ENCODE peak calls at places on chromosomes 3 and 15, in six cellular contexts. K is RPMI7951, J is globus pallidus, N is HS-5, Z is hepatocyte, L is LoVo. D is an unnamed sample.

GRCh38 chr15:55917881-55918296 is 75.5 kb downstream of the NEDD4 start:
- DNase-seq in Z (peak; percentile 75), L (peak; percentile 79), J (peak; percentile 48), N (peak; percentile 77), K (peak; percentile 84), D (peak; percentile 58)

GRCh38 chr15:48855501-48856440 is 22.2 kb upstream of the EID1 start:
- DNase-seq in J (no peak), N (no peak), K (peak; percentile 58), Z (peak; percentile 49), L (peak; percentile 70), D (peak; percentile 67)

GRCh38 chr3:129558772-129559564 is 16.0 kb downstream of the H1-8 start:
- DNase-seq in Z (peak; percentile 68), J (no peak), L (no peak), N (peak; percentile 37), K (peak; percentile 97), D (no peak)

GRCh38 chr3:171415070-171415469 is 45.1 kb downstream of the TNIK start:
- DNase-seq in Z (no peak), J (no peak), N (no peak), K (peak; percentile 33), L (no peak), D (no peak)

GRCh38 chr3:138180375-138181029 is 5.8 kb upstream of the DBR1 start:
- DNase-seq in Z (peak; percentile 60), K (peak; percentile 37), J (peak; percentile 29), L (peak; percentile 58), N (peak; percentile 23), D (peak; percentile 66)

GRCh38 chr15:72057548-72058091 is 60.3 kb downstream of the MYO9A start:
- DNase-seq in K (peak; percentile 40), N (no peak), J (peak; percentile 7), Z (peak; percentile 5), L (peak; percentile 11), D (peak; percentile 20)

GRCh38 chr3:17030956-17031652 is 146.3 kb downstream of the PLCL2 start:
- DNase-seq in Z (no peak), K (no peak), J (no peak), N (no peak), L (no peak), D (no peak)

GRCh38 chr3:87468235-87468634 is 191.9 kb upstream of the POU1F1 start:
- DNase-seq in N (no peak), J (no peak), L (no peak), K (no peak), Z (no peak), D (no peak)

GRCh38 chr3:173920386-173920785 is 522.8 kb downstream of the NLGN1 start:
- DNase-seq in N (no peak), K (no peak), L (no peak), J (no peak), Z (peak; percentile 26), D (no peak)